ENCODE peak calls at places on chromosome 3, in eight cellular contexts. One of them, this sample, is unnamed.

GRCh38 chr3:8386221-8386620 is 115.4 kb upstream of the LMCD1 start:
- DNase-seq in astrocyte of the spinal cord: peak
- DNase-seq in fibroblast of lung: peak
- DNase-seq in fibroblast of the aortic adventitia: no peak
- DNase-seq in foreskin fibroblast: peak
- DNase-seq in Calu3: no peak
- DNase-seq in HEK293T: no peak
- DNase-seq in glutamatergic neuron: no peak
- DNase-seq in this sample: peak

GRCh38 chr3:162112719-162113118 is 616.1 kb downstream of the OTOL1 start:
- DNase-seq in fibroblast of the aortic adventitia: no peak
- DNase-seq in Calu3: no peak
- DNase-seq in glutamatergic neuron: no peak
- DNase-seq in foreskin fibroblast: no peak
- DNase-seq in fibroblast of lung: peak
- DNase-seq in astrocyte of the spinal cord: no peak
- DNase-seq in HEK293T: no peak
- DNase-seq in this sample: no peak

GRCh38 chr3:126056681-126057546 is 27.0 kb downstream of the SLC41A3 start:
- DNase-seq in astrocyte of the spinal cord: peak
- DNase-seq in fibroblast of lung: no peak
- DNase-seq in fibroblast of the aortic adventitia: no peak
- DNase-seq in foreskin fibroblast: peak
- DNase-seq in HEK293T: peak
- DNase-seq in glutamatergic neuron: no peak
- DNase-seq in Calu3: peak
- DNase-seq in this sample: peak

GRCh38 chr3:44026224-44026865 is 215.3 kb upstream of the TOPAZ1 start:
- DNase-seq in Calu3: no peak
- DNase-seq in foreskin fibroblast: no peak
- DNase-seq in HEK293T: no peak
- DNase-seq in fibroblast of lung: no peak
- DNase-seq in astrocyte of the spinal cord: no peak
- DNase-seq in fibroblast of the aortic adventitia: no peak
- DNase-seq in glutamatergic neuron: no peak
- DNase-seq in this sample: no peak

GRCh38 chr3:134446800-134447199 is 39.0 kb downstream of the ANAPC13 start:
- DNase-seq in foreskin fibroblast: peak
- DNase-seq in fibroblast of the aortic adventitia: peak
- DNase-seq in fibroblast of lung: no peak
- DNase-seq in HEK293T: no peak
- DNase-seq in Calu3: no peak
- DNase-seq in glutamatergic neuron: no peak
- DNase-seq in astrocyte of the spinal cord: no peak
- DNase-seq in this sample: peak

GRCh38 chr3:13866406-13866965 is 13.4 kb downstream of the WNT7A start:
- DNase-seq in fibroblast of the aortic adventitia: no peak
- DNase-seq in glutamatergic neuron: no peak
- DNase-seq in astrocyte of the spinal cord: peak
- DNase-seq in fibroblast of lung: no peak
- DNase-seq in Calu3: no peak
- DNase-seq in HEK293T: no peak
- DNase-seq in foreskin fibroblast: no peak
- DNase-seq in this sample: no peak

GRCh38 chr3:36362216-36362615 is 18.1 kb upstream of the STAC start:
- DNase-seq in Calu3: no peak
- DNase-seq in foreskin fibroblast: peak
- DNase-seq in fibroblast of lung: no peak
- DNase-seq in fibroblast of the aortic adventitia: peak
- DNase-seq in glutamatergic neuron: no peak
- DNase-seq in astrocyte of the spinal cord: peak
- DNase-seq in HEK293T: no peak
- DNase-seq in this sample: peak

GRCh38 chr3:150251187-150251592 is 156.9 kb upstream of the TSC22D2 start:
- DNase-seq in fibroblast of the aortic adventitia: no peak
- DNase-seq in glutamatergic neuron: no peak
- DNase-seq in foreskin fibroblast: no peak
- DNase-seq in HEK293T: peak
- DNase-seq in Calu3: no peak
- DNase-seq in fibroblast of lung: no peak
- DNase-seq in astrocyte of the spinal cord: no peak
- DNase-seq in this sample: no peak

GRCh38 chr3:157290761-157291160 is 130.8 kb upstream of the CCNL1 start:
- DNase-seq in foreskin fibroblast: peak
- DNase-seq in Calu3: no peak
- DNase-seq in fibroblast of the aortic adventitia: peak
- DNase-seq in HEK293T: no peak
- DNase-seq in glutamatergic neuron: no peak
- DNase-seq in astrocyte of the spinal cord: peak
- DNase-seq in fibroblast of lung: peak
- DNase-seq in this sample: peak

GRCh38 chr3:89353465-89353864 is 246.0 kb downstream of the EPHA3 start:
- DNase-seq in Calu3: no peak
- DNase-seq in glutamatergic neuron: no peak
- DNase-seq in HEK293T: no peak
- DNase-seq in fibroblast of lung: peak
- DNase-seq in astrocyte of the spinal cord: no peak
- DNase-seq in fibroblast of the aortic adventitia: no peak
- DNase-seq in foreskin fibroblast: peak
- DNase-seq in this sample: no peak

GRCh38 chr3:158936530-158937113 is 134.8 kb downstream of the MFSD1 start:
- DNase-seq in HEK293T: no peak
- DNase-seq in fibroblast of lung: no peak
- DNase-seq in glutamatergic neuron: no peak
- DNase-seq in Calu3: no peak
- DNase-seq in astrocyte of the spinal cord: no peak
- DNase-seq in fibroblast of the aortic adventitia: no peak
- DNase-seq in foreskin fibroblast: no peak
- DNase-seq in this sample: no peak

GRCh38 chr3:122558605-122559004 is 5.5 kb downstream of the PARP9 start:
- DNase-seq in astrocyte of the spinal cord: no peak
- DNase-seq in HEK293T: no peak
- DNase-seq in foreskin fibroblast: no peak
- DNase-seq in fibroblast of lung: no peak
- DNase-seq in Calu3: no peak
- DNase-seq in glutamatergic neuron: no peak
- DNase-seq in fibroblast of the aortic adventitia: no peak
- DNase-seq in this sample: no peak

GRCh38 chr3:133292251-133292650 is 107.6 kb upstream of the BFSP2 start:
- DNase-seq in astrocyte of the spinal cord: peak
- DNase-seq in foreskin fibroblast: no peak
- DNase-seq in HEK293T: no peak
- DNase-seq in fibroblast of the aortic adventitia: no peak
- DNase-seq in glutamatergic neuron: no peak
- DNase-seq in fibroblast of lung: no peak
- DNase-seq in Calu3: no peak
- DNase-seq in this sample: no peak

GRCh38 chr3:160180581-160181216 is 44.5 kb upstream of the C3orf80 start:
- DNase-seq in glutamatergic neuron: no peak
- DNase-seq in fibroblast of the aortic adventitia: peak
- DNase-seq in Calu3: no peak
- DNase-seq in astrocyte of the spinal cord: peak
- DNase-seq in foreskin fibroblast: peak
- DNase-seq in fibroblast of lung: peak
- DNase-seq in HEK293T: peak
- DNase-seq in this sample: peak

GRCh38 chr3:27043328-27043956 is 325.7 kb downstream of the NEK10 start:
- DNase-seq in fibroblast of the aortic adventitia: no peak
- DNase-seq in foreskin fibroblast: no peak
- DNase-seq in HEK293T: no peak
- DNase-seq in fibroblast of lung: no peak
- DNase-seq in glutamatergic neuron: no peak
- DNase-seq in astrocyte of the spinal cord: no peak
- DNase-seq in Calu3: no peak
- DNase-seq in this sample: no peak

GRCh38 chr3:139670196-139670595 is 7.6 kb downstream of the NMNAT3 start:
- DNase-seq in glutamatergic neuron: no peak
- DNase-seq in fibroblast of the aortic adventitia: no peak
- DNase-seq in astrocyte of the spinal cord: no peak
- DNase-seq in Calu3: no peak
- DNase-seq in foreskin fibroblast: no peak
- DNase-seq in HEK293T: no peak
- DNase-seq in fibroblast of lung: no peak
- DNase-seq in this sample: no peak

GRCh38 chr3:45145223-45145622 is 955 bp downstream of the CDCP1 start:
- DNase-seq in fibroblast of lung: peak
- DNase-seq in fibroblast of the aortic adventitia: no peak
- DNase-seq in Calu3: no peak
- DNase-seq in glutamatergic neuron: no peak
- DNase-seq in HEK293T: no peak
- DNase-seq in astrocyte of the spinal cord: no peak
- DNase-seq in foreskin fibroblast: no peak
- DNase-seq in this sample: no peak

GRCh38 chr3:44914936-44915335 is 40.5 kb downstream of the TGM4 start:
- DNase-seq in fibroblast of the aortic adventitia: no peak
- DNase-seq in astrocyte of the spinal cord: peak
- DNase-seq in fibroblast of lung: no peak
- DNase-seq in HEK293T: peak
- DNase-seq in Calu3: peak
- DNase-seq in foreskin fibroblast: peak
- DNase-seq in glutamatergic neuron: peak
- DNase-seq in this sample: peak

GRCh38 chr3:105860649-105861048 is 8.2 kb downstream of the CBLB start:
- DNase-seq in astrocyte of the spinal cord: no peak
- DNase-seq in Calu3: no peak
- DNase-seq in fibroblast of lung: no peak
- DNase-seq in glutamatergic neuron: no peak
- DNase-seq in foreskin fibroblast: no peak
- DNase-seq in HEK293T: no peak
- DNase-seq in fibroblast of the aortic adventitia: no peak
- DNase-seq in this sample: peak

GRCh38 chr3:12662593-12663310 is 1.2 kb downstream of the RAF1 start:
- DNase-seq in Calu3: peak
- DNase-seq in HEK293T: no peak
- DNase-seq in astrocyte of the spinal cord: peak
- DNase-seq in fibroblast of the aortic adventitia: peak
- DNase-seq in glutamatergic neuron: peak
- DNase-seq in foreskin fibroblast: peak
- DNase-seq in fibroblast of lung: peak
- DNase-seq in this sample: no peak

GRCh38 chr3:71415708-71416108 is 167.8 kb downstream of the FOXP1 start:
- DNase-seq in fibroblast of the aortic adventitia: no peak
- DNase-seq in HEK293T: no peak
- DNase-seq in astrocyte of the spinal cord: peak
- DNase-seq in fibroblast of lung: no peak
- DNase-seq in foreskin fibroblast: no peak
- DNase-seq in glutamatergic neuron: no peak
- DNase-seq in Calu3: no peak
- DNase-seq in this sample: no peak

GRCh38 chr3:28326458-28326926 is 22.0 kb upstream of the ZCWPW2 start:
- DNase-seq in astrocyte of the spinal cord: peak
- DNase-seq in glutamatergic neuron: no peak
- DNase-seq in fibroblast of lung: no peak
- DNase-seq in Calu3: no peak
- DNase-seq in HEK293T: no peak
- DNase-seq in foreskin fibroblast: no peak
- DNase-seq in fibroblast of the aortic adventitia: no peak
- DNase-seq in this sample: no peak

This sample was measured in cardiac fibroblast.